ENCODE peak calls at places on chromosomes 6 and 20, in eight cellular contexts. One of them, this sample, is unnamed.

GRCh38 chr6:19261642-19262041 is 575.5 kb upstream of the ID4 start:
- DNase-seq in lower leg skin: no peak
- DNase-seq in Peyer's patch: no peak
- DNase-seq in astrocyte of the spinal cord: no peak
- DNase-seq in BE2C: no peak
- DNase-seq in psoas muscle: no peak
- DNase-seq in pancreas: no peak
- DNase-seq in cardiac fibroblast: no peak
- DNase-seq in this sample: no peak

GRCh38 chr6:11854418-11855165 is 76.0 kb upstream of the ADTRP start:
- DNase-seq in lower leg skin: peak
- DNase-seq in Peyer's patch: no peak
- DNase-seq in astrocyte of the spinal cord: peak
- DNase-seq in BE2C: no peak
- DNase-seq in psoas muscle: no peak
- DNase-seq in pancreas: peak
- DNase-seq in cardiac fibroblast: peak
- DNase-seq in this sample: no peak

GRCh38 chr20:23125159-23125558 is 39.0 kb upstream of the CD93 start:
- DNase-seq in lower leg skin: no peak
- DNase-seq in Peyer's patch: peak
- DNase-seq in astrocyte of the spinal cord: no peak
- DNase-seq in BE2C: no peak
- DNase-seq in psoas muscle: no peak
- DNase-seq in pancreas: no peak
- DNase-seq in cardiac fibroblast: no peak
- DNase-seq in this sample: no peak

GRCh38 chr6:89927788-89928565 is 33.7 kb downstream of the GJA10 start:
- DNase-seq in lower leg skin: no peak
- DNase-seq in Peyer's patch: no peak
- DNase-seq in astrocyte of the spinal cord: peak
- DNase-seq in BE2C: no peak
- DNase-seq in psoas muscle: no peak
- DNase-seq in pancreas: no peak
- DNase-seq in cardiac fibroblast: peak
- DNase-seq in this sample: no peak

GRCh38 chr20:9110365-9110764 is 41.5 kb downstream of the PLCB4 start:
- DNase-seq in lower leg skin: no peak
- DNase-seq in Peyer's patch: no peak
- DNase-seq in astrocyte of the spinal cord: peak
- DNase-seq in BE2C: no peak
- DNase-seq in psoas muscle: no peak
- DNase-seq in pancreas: no peak
- DNase-seq in cardiac fibroblast: no peak
- DNase-seq in this sample: no peak

GRCh38 chr6:114159727-114160126 is 183.1 kb downstream of the HS3ST5 start:
- DNase-seq in lower leg skin: no peak
- DNase-seq in Peyer's patch: no peak
- DNase-seq in astrocyte of the spinal cord: no peak
- DNase-seq in BE2C: no peak
- DNase-seq in psoas muscle: no peak
- DNase-seq in pancreas: no peak
- DNase-seq in cardiac fibroblast: no peak
- DNase-seq in this sample: no peak

GRCh38 chr20:53804920-53805894 is 211.6 kb upstream of the ZNF217 start:
- DNase-seq in lower leg skin: no peak
- DNase-seq in Peyer's patch: no peak
- DNase-seq in astrocyte of the spinal cord: no peak
- DNase-seq in BE2C: no peak
- DNase-seq in psoas muscle: no peak
- DNase-seq in pancreas: no peak
- DNase-seq in cardiac fibroblast: peak
- DNase-seq in this sample: no peak

GRCh38 chr6:100274147-100274546 is 190.6 kb downstream of the SIM1 start:
- DNase-seq in lower leg skin: no peak
- DNase-seq in Peyer's patch: no peak
- DNase-seq in astrocyte of the spinal cord: no peak
- DNase-seq in BE2C: no peak
- DNase-seq in psoas muscle: no peak
- DNase-seq in pancreas: no peak
- DNase-seq in cardiac fibroblast: no peak
- DNase-seq in this sample: no peak

GRCh38 chr20:52425253-52425652 is 233.7 kb upstream of the ZFP64 start:
- DNase-seq in lower leg skin: peak
- DNase-seq in Peyer's patch: no peak
- DNase-seq in astrocyte of the spinal cord: no peak
- DNase-seq in BE2C: no peak
- DNase-seq in psoas muscle: no peak
- DNase-seq in pancreas: no peak
- DNase-seq in cardiac fibroblast: peak
- DNase-seq in this sample: no peak

GRCh38 chr20:56001106-56001785 is 4.1 kb downstream of the CBLN4 start:
- DNase-seq in lower leg skin: no peak
- DNase-seq in Peyer's patch: no peak
- DNase-seq in astrocyte of the spinal cord: no peak
- DNase-seq in BE2C: no peak
- DNase-seq in psoas muscle: no peak
- DNase-seq in pancreas: peak
- DNase-seq in cardiac fibroblast: no peak
- DNase-seq in this sample: no peak

GRCh38 chr20:41135187-41135887 is 2.0 kb upstream of the PLCG1 start:
- DNase-seq in lower leg skin: no peak
- DNase-seq in Peyer's patch: peak
- DNase-seq in astrocyte of the spinal cord: no peak
- DNase-seq in BE2C: peak
- DNase-seq in psoas muscle: no peak
- DNase-seq in pancreas: peak
- DNase-seq in cardiac fibroblast: peak
- DNase-seq in this sample: no peak

GRCh38 chr6:53669592-53669991 is 4.0 kb upstream of the KLHL31 start:
- DNase-seq in lower leg skin: no peak
- DNase-seq in Peyer's patch: no peak
- DNase-seq in astrocyte of the spinal cord: no peak
- DNase-seq in BE2C: no peak
- DNase-seq in psoas muscle: no peak
- DNase-seq in pancreas: no peak
- DNase-seq in cardiac fibroblast: no peak
- DNase-seq in this sample: no peak

GRCh38 chr20:3744806-3745685 is 12.6 kb downstream of the HSPA12B start:
- DNase-seq in lower leg skin: peak
- DNase-seq in Peyer's patch: peak
- DNase-seq in astrocyte of the spinal cord: peak
- DNase-seq in BE2C: peak
- DNase-seq in psoas muscle: peak
- DNase-seq in pancreas: peak
- DNase-seq in cardiac fibroblast: peak
- DNase-seq in this sample: peak

GRCh38 chr6:134826889-134827737 is 122.8 kb downstream of the ALDH8A1 start:
- DNase-seq in lower leg skin: peak
- DNase-seq in Peyer's patch: no peak
- DNase-seq in astrocyte of the spinal cord: peak
- DNase-seq in BE2C: peak
- DNase-seq in psoas muscle: peak
- DNase-seq in pancreas: peak
- DNase-seq in cardiac fibroblast: peak
- DNase-seq in this sample: peak

GRCh38 chr20:45842169-45842812 is 8.7 kb downstream of the SNX21 start:
- DNase-seq in lower leg skin: no peak
- DNase-seq in Peyer's patch: no peak
- DNase-seq in astrocyte of the spinal cord: no peak
- DNase-seq in BE2C: no peak
- DNase-seq in psoas muscle: no peak
- DNase-seq in pancreas: no peak
- DNase-seq in cardiac fibroblast: peak
- DNase-seq in this sample: no peak

GRCh38 chr6:56521988-56522387 is 120.7 kb downstream of the DST start:
- DNase-seq in lower leg skin: no peak
- DNase-seq in Peyer's patch: no peak
- DNase-seq in astrocyte of the spinal cord: no peak
- DNase-seq in BE2C: no peak
- DNase-seq in psoas muscle: no peak
- DNase-seq in pancreas: no peak
- DNase-seq in cardiac fibroblast: no peak
- DNase-seq in this sample: no peak

DNA sequence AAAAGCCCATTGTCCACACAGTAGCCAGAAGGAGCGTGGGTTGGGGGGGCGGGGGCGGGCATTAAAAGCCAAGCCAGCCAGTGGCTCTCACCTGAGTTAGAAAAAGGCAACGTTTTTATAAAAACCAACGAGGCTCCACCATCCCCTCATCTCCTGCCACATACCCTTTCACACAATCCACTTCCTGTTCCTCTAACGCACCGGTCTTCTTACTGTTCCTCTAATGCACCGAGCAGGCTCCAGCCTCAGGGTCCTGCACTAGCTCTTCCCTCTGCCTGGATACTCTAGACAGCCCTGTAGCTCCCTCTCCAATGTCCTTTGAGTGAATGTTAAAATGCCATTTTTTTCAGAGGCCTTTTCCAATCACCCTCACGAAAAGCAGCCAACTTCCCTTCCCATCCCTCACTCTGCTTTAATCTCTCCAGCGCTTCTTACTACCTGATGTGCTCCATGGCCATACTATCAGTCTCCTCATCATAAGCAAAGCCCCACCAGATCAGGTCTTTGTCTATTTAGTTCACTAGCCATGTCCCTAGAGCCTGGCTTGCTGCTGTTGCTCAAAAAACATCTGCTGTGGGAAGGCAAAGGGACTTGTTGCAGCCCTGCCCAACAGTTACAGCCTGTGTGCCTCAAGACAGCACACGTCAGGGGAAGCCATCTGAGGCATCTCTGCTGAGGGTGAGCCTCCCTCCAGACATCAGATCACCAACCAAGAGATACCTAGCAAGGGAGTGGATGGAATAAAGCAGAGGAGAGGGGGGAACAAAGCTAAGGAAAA is 4.0 kb downstream of the FKBP1A start:
- DNase-seq in lower leg skin: no peak
- DNase-seq in Peyer's patch: no peak
- DNase-seq in astrocyte of the spinal cord: no peak
- DNase-seq in BE2C: no peak
- DNase-seq in psoas muscle: no peak
- DNase-seq in pancreas: no peak
- DNase-seq in cardiac fibroblast: no peak
- DNase-seq in this sample: no peak
- H3K4me3 ChIP-seq in lower leg skin: no peak
- H3K4me3 ChIP-seq in Peyer's patch: no peak
- H3K4me3 ChIP-seq in astrocyte of the spinal cord: no peak
- H3K4me3 ChIP-seq in BE2C: no peak
- H3K4me3 ChIP-seq in psoas muscle: peak
- H3K4me3 ChIP-seq in pancreas: no peak
- H3K4me3 ChIP-seq in cardiac fibroblast: no peak
- H3K4me3 ChIP-seq in this sample: peak

DNA sequence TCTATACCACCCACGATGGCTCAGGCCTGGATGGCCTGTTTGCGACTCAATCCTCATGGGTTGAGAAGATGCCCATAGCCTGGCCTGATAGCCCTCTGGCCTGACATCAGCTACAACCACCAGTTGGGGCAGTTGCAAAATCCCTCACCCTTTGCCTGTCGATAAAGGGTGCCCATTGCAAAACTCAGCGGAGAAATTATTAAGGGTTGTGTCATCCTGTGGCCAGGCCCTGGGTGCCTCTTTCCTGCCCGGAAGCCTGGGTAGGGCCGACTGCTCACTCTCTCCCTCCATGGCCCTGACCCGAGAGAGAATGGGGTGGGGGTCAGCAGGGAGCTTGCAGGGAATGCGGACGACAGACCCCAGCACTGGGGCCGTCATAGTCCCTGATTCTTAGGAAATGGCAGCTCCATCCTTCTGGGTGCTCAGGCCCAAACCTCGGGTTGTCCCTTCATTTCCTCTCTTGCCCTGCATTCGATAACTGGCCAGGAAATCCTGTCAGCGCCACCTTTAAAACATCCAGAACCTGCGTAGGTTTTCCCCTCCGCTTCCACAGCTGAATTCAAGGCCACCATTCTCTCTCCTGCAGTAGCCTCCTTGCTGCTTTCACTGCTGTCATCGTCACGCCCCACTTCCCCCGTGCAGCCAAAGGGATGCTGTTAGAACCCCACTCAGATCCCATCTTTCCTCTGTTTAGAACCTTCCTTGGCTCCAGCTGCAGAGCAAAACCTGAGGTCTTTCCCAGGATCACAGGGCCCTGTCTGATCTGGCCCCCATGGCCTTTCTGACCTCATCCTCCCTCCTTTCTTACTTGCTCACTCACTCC is 31.1 kb downstream of the CEBPB start:
- DNase-seq in lower leg skin: no peak
- DNase-seq in Peyer's patch: peak
- DNase-seq in astrocyte of the spinal cord: no peak
- DNase-seq in BE2C: no peak
- DNase-seq in psoas muscle: no peak
- DNase-seq in pancreas: no peak
- DNase-seq in cardiac fibroblast: peak
- DNase-seq in this sample: no peak
- TF ChIP-seq CTCF in lower leg skin: no peak
- TF ChIP-seq CTCF in Peyer's patch: no peak
- TF ChIP-seq CTCF in astrocyte of the spinal cord: no peak
- TF ChIP-seq CTCF in BE2C: no peak
- TF ChIP-seq CTCF in psoas muscle: no peak
- TF ChIP-seq CTCF in pancreas: no peak
- TF ChIP-seq CTCF in cardiac fibroblast: no peak
- TF ChIP-seq CTCF in this sample: no peak

DNA sequence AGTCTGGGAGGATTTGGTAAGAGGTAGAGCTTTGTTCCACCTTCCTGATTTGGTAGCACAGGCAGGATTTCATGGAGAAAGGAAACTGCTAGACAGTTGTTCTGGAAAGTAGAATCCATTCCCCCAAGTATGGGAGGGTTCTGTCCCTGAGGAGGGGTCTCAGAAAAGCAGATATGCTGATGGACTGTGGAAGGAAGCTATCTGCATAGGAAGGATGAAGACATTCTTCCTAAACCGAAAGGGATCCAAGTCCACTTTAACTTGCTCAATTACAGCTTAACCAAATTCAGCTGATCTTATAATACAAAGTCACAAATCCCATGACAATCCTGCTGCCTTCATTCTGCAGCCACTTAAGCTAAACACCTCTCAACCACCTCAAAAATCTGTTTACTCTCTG is 2.6 kb downstream of the MAN1A1 start:
- DNase-seq in lower leg skin: no peak
- DNase-seq in Peyer's patch: no peak
- DNase-seq in astrocyte of the spinal cord: no peak
- DNase-seq in BE2C: no peak
- DNase-seq in psoas muscle: no peak
- DNase-seq in pancreas: no peak
- DNase-seq in cardiac fibroblast: no peak
- DNase-seq in this sample: no peak
- H3K4me3 ChIP-seq in lower leg skin: peak
- H3K4me3 ChIP-seq in Peyer's patch: peak
- H3K4me3 ChIP-seq in astrocyte of the spinal cord: peak
- H3K4me3 ChIP-seq in BE2C: peak
- H3K4me3 ChIP-seq in psoas muscle: peak
- H3K4me3 ChIP-seq in pancreas: peak
- H3K4me3 ChIP-seq in cardiac fibroblast: peak
- H3K4me3 ChIP-seq in this sample: peak

DNA sequence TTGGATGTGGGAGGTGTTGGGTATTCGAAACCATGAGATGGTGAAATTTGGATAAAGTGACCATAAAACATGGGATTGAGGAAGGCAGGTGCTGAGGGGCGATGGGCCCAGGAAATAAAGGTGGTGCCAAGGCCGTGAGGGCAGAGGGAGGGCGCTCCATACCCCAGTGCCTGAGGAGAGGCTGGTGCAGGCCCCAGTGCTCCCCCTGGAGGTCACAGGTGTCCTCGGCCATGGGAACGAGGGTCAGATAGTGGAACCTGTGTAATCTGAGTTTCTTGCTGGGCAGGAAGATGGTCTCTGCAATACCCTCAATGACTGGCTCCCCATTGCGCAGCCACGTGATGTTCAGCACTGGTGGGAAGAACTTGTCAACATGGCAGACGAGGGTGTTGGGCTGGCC is 16.2 kb downstream of the HLA-DPB1 start:
- DNase-seq in lower leg skin: no peak
- DNase-seq in Peyer's patch: no peak
- DNase-seq in astrocyte of the spinal cord: no peak
- DNase-seq in BE2C: peak
- DNase-seq in psoas muscle: peak
- DNase-seq in pancreas: no peak
- DNase-seq in cardiac fibroblast: peak
- DNase-seq in this sample: peak
- TF ChIP-seq CTCF in lower leg skin: no peak
- TF ChIP-seq CTCF in Peyer's patch: peak
- TF ChIP-seq CTCF in astrocyte of the spinal cord: peak
- TF ChIP-seq CTCF in BE2C: peak
- TF ChIP-seq CTCF in psoas muscle: peak
- TF ChIP-seq CTCF in pancreas: peak
- TF ChIP-seq CTCF in cardiac fibroblast: peak
- TF ChIP-seq CTCF in this sample: peak

This sample was measured in GM06990.